ENCODE peak calls at places on chromosomes 3 and 15, in six cellular contexts. H is stimulated activated CD8-positive, alpha-beta memory T cell treated with anti-CD3 and anti-CD28 coated beads, Interleukin-7, amount 100 ng/mL, for 24 hours; W is left colon; G is left ventricle myocardium inferior; B is stomach; Z is nephron progenitor cell. O is an unnamed sample.

GRCh38 chr3:50164056-50164455 is 8.9 kb downstream of the SEMA3F start:
- DNase-seq in H (no peak), W (peak), G (peak), B (peak), Z (no peak), O (no peak)

GRCh38 chr3:105746226-105746996 is 122.4 kb downstream of the CBLB start:
- DNase-seq in H (no peak), W (no peak), G (no peak), B (no peak), Z (no peak), O (no peak)

GRCh38 chr3:177554900-177555759 is 357.8 kb upstream of the TBL1XR1 start:
- DNase-seq in H (no peak), W (no peak), G (peak), B (no peak), Z (no peak), O (no peak)

GRCh38 chr3:117165611-117166051 is 456.1 kb downstream of the TUSC7 start:
- DNase-seq in H (no peak), W (no peak), G (no peak), B (no peak), Z (no peak), O (no peak)

GRCh38 chr3:62161306-62161705 is 212.0 kb downstream of the FEZF2 start:
- DNase-seq in H (no peak), W (no peak), G (no peak), B (no peak), Z (no peak), O (no peak)

GRCh38 chr3:105030211-105030610 is 336.5 kb upstream of the ALCAM start:
- DNase-seq in H (no peak), W (no peak), G (no peak), B (no peak), Z (no peak), O (no peak)

GRCh38 chr3:179606534-179607085 is 2.0 kb downstream of the NDUFB5 start:
- DNase-seq in H (no peak), W (no peak), G (no peak), B (no peak), Z (no peak), O (no peak)

GRCh38 chr3:184590795-184591194 is 29.2 kb downstream of the EPHB3 start:
- DNase-seq in H (no peak), W (no peak), G (no peak), B (no peak), Z (no peak), O (no peak)

GRCh38 chr3:134087046-134087974 is 57.6 kb upstream of the SLCO2A1 start:
- DNase-seq in H (no peak), W (no peak), G (no peak), B (no peak), Z (no peak), O (no peak)

GRCh38 chr3:136186330-136186729 is 9.8 kb downstream of the MSL2 start:
- DNase-seq in H (no peak), W (peak), G (no peak), B (peak), Z (no peak), O (no peak)

GRCh38 chr3:169694117-169694516 is 30.6 kb upstream of the MECOM start:
- DNase-seq in H (no peak), W (no peak), G (no peak), B (no peak), Z (peak), O (no peak)

GRCh38 chr3:137217733-137218132 is 259.9 kb downstream of the IL20RB start:
- DNase-seq in H (no peak), W (no peak), G (no peak), B (no peak), Z (peak), O (no peak)

GRCh38 chr3:52636673-52637072 is 49.0 kb downstream of the PBRM1 start:
- DNase-seq in H (no peak), W (no peak), G (no peak), B (no peak), Z (no peak), O (no peak)

GRCh38 chr15:57298843-57299550 is 77.3 kb upstream of the CGNL1 start:
- DNase-seq in H (no peak), W (no peak), G (no peak), B (no peak), Z (no peak), O (no peak)

GRCh38 chr3:85476891-85477495 is 518.2 kb downstream of the CADM2 start:
- DNase-seq in H (no peak), W (no peak), G (no peak), B (no peak), Z (no peak), O (no peak)

GRCh38 chr15:49471733-49472132 is 48.7 kb downstream of the FGF7 start:
- DNase-seq in H (no peak), W (no peak), G (no peak), B (no peak), Z (no peak), O (no peak)

GRCh38 chr3:4322635-4323034 is 19.5 kb downstream of the SETMAR start:
- DNase-seq in H (no peak), W (no peak), G (no peak), B (no peak), Z (no peak), O (peak)

GRCh38 chr3:131895766-131896165 is 139.0 kb downstream of the CPNE4 start:
- DNase-seq in H (no peak), W (no peak), G (no peak), B (no peak), Z (no peak), O (no peak)

GRCh38 chr3:134291300-134292254 is 40.9 kb upstream of the RYK start:
- DNase-seq in H (no peak), W (peak), G (peak), B (no peak), Z (no peak), O (peak)

GRCh38 chr3:29903600-29903999 is 622.7 kb downstream of the RBMS3 start:
- DNase-seq in H (no peak), W (no peak), G (no peak), B (no peak), Z (no peak), O (no peak)

GRCh38 chr3:63193647-63194046 is 84.5 kb upstream of the SYNPR start:
- DNase-seq in H (no peak), W (no peak), G (no peak), B (no peak), Z (no peak), O (no peak)

GRCh38 chr3:145942052-145942451 is 218.9 kb downstream of the PLOD2 start:
- DNase-seq in H (no peak), W (no peak), G (no peak), B (no peak), Z (no peak), O (no peak)

GRCh38 chr3:130671545-130671944 is 75.1 kb downstream of the PIK3R4 start:
- DNase-seq in H (no peak), W (no peak), G (no peak), B (no peak), Z (no peak), O (no peak)

GRCh38 chr3:177589921-177590336 is 392.6 kb upstream of the TBL1XR1 start:
- DNase-seq in H (no peak), W (no peak), G (no peak), B (no peak), Z (peak), O (no peak)

GRCh38 chr3:138477120-138477519 is 42.7 kb downstream of the ESYT3 start:
- DNase-seq in H (no peak), W (no peak), G (no peak), B (no peak), Z (no peak), O (no peak)

GRCh38 chr3:170780471-170780870 is 89.5 kb downstream of the RPL22L1 start:
- DNase-seq in H (no peak), W (no peak), G (no peak), B (no peak), Z (no peak), O (no peak)

GRCh38 chr15:66558271-66558670 is 7.5 kb downstream of the LCTL start:
- DNase-seq in H (no peak), W (no peak), G (no peak), B (no peak), Z (no peak), O (no peak)

GRCh38 chr3:195897081-195897852 is 11.1 kb downstream of the TNK2 start:
- DNase-seq in H (no peak), W (no peak), G (no peak), B (no peak), Z (no peak), O (peak)

GRCh38 chr3:13031621-13032020 is 41.6 kb downstream of the IQSEC1 start:
- DNase-seq in H (no peak), W (no peak), G (no peak), B (no peak), Z (no peak), O (no peak)

GRCh38 chr3:45465192-45465591 is 76.8 kb downstream of the LARS2 start:
- DNase-seq in H (no peak), W (no peak), G (no peak), B (no peak), Z (no peak), O (no peak)

GRCh38 chr15:33839540-33839939 is 128.8 kb upstream of the CHRM5 start:
- DNase-seq in H (no peak), W (no peak), G (no peak), B (no peak), Z (no peak), O (no peak)

GRCh38 chr3:106825962-106826605 is 551.2 kb upstream of the CCDC54 start:
- DNase-seq in H (no peak), W (no peak), G (no peak), B (no peak), Z (no peak), O (no peak)

GRCh38 chr3:188084751-188085595 is 69.0 kb upstream of the LPP start:
- DNase-seq in H (no peak), W (no peak), G (no peak), B (no peak), Z (peak), O (no peak)

GRCh38 chr3:113166719-113167492 is 44.5 kb upstream of the BOC start:
- DNase-seq in H (no peak), W (no peak), G (peak), B (no peak), Z (peak), O (no peak)

GRCh38 chr15:51132384-51133139 is 37.9 kb upstream of the TNFAIP8L3 start:
- DNase-seq in H (no peak), W (no peak), G (no peak), B (no peak), Z (peak), O (no peak)

GRCh38 chr15:29455530-29455929 is 185.9 kb upstream of the NSMCE3 start:
- DNase-seq in H (no peak), W (no peak), G (no peak), B (no peak), Z (no peak), O (no peak)

O was measured in right lobe of liver.